ENCODE peak calls at places on chromosomes 5 and 9, in five cellular contexts. D is endothelial cell of umbilical vein, R is stomach, Z is tibial nerve, E is ovary. O is an unnamed sample.

GRCh38 chr5:54718647-54719046 is 201.1 kb downstream of the SNX18 start:
- DNase-seq in D (no peak), R (peak), Z (peak), E (no peak), O (no peak)

GRCh38 chr5:102388235-102388634 is 92.2 kb upstream of the SLCO4C1 start:
- DNase-seq in R (no peak), D (no peak), Z (no peak), E (no peak), O (no peak)

GRCh38 chr5:159031513-159031912 is 68.2 kb downstream of the EBF1 start:
- DNase-seq in D (no peak), E (no peak), R (no peak), Z (no peak), O (no peak)

GRCh38 chr9:89889865-89890264 is 285.1 kb downstream of the GADD45G start:
- DNase-seq in E (no peak), D (no peak), Z (no peak), R (no peak), O (no peak)

GRCh38 chr5:137667341-137667740 is 68.5 kb downstream of the KLHL3 start:
- DNase-seq in E (no peak), R (no peak), Z (no peak), D (no peak), O (no peak)

GRCh38 chr5:176537608-176538504 is 654 bp upstream of the RNF44 start:
- DNase-seq in E (peak), D (peak), Z (peak), R (peak), O (peak)

GRCh38 chr5:68396722-68397121 is 181.2 kb downstream of the PIK3R1 start:
- DNase-seq in R (peak), Z (no peak), D (no peak), E (no peak), O (no peak)

GRCh38 chr5:79074641-79075040 is 5.1 kb downstream of the BHMT2 start:
- DNase-seq in D (no peak), Z (no peak), E (no peak), R (no peak), O (peak)

GRCh38 chr5:84239509-84239908 is 145.2 kb downstream of the EDIL3 start:
- DNase-seq in R (no peak), Z (no peak), D (no peak), E (no peak), O (no peak)

GRCh38 chr9:12891588-12891987 is 116.8 kb downstream of the LURAP1L start:
- DNase-seq in Z (no peak), R (no peak), D (no peak), E (no peak), O (no peak)

GRCh38 chr9:85248514-85249312 is 493.0 kb downstream of the AGTPBP1 start:
- DNase-seq in R (no peak), E (no peak), Z (no peak), D (no peak), O (no peak)

GRCh38 chr9:106619211-106619610 is 243.8 kb upstream of the ZNF462 start:
- DNase-seq in Z (no peak), D (no peak), R (no peak), E (no peak), O (no peak)

GRCh38 chr5:128060644-128061388 is 22.8 kb upstream of the SLC12A2 start:
- DNase-seq in R (no peak), Z (no peak), D (no peak), E (no peak), O (no peak)

GRCh38 chr5:176352116-176352878 is 9.3 kb downstream of the KIAA1191 start:
- DNase-seq in Z (no peak), E (no peak), R (no peak), D (no peak), O (no peak)

GRCh38 chr9:96218821-96219614 is 83.0 kb downstream of the HSD17B3 start:
- DNase-seq in Z (no peak), E (peak), R (no peak), D (no peak), O (no peak)

GRCh38 chr5:133718457-133718856 is 106.1 kb upstream of the FSTL4 start:
- DNase-seq in E (no peak), R (no peak), Z (no peak), D (no peak), O (no peak)

GRCh38 chr9:82101475-82101874 is 112.9 kb downstream of the SPATA31D1 start:
- DNase-seq in R (no peak), D (no peak), E (no peak), Z (no peak), O (peak)

GRCh38 chr5:113176734-113177133 is 200.1 kb downstream of the DCP2 start:
- DNase-seq in R (no peak), E (no peak), D (no peak), Z (no peak), O (no peak)

GRCh38 chr5:149455889-149456409 is 76.9 kb upstream of the IL17B start:
- DNase-seq in D (no peak), E (peak), Z (no peak), R (no peak), O (no peak)

GRCh38 chr5:61283480-61283879 is 48.6 kb upstream of the ZSWIM6 start:
- DNase-seq in E (no peak), D (no peak), R (no peak), Z (no peak), O (no peak)

GRCh38 chr5:54171645-54172384 is 138.6 kb downstream of the ARL15 start:
- DNase-seq in Z (no peak), R (peak), E (no peak), D (peak), O (peak)

GRCh38 chr5:97115932-97116331 is 26.5 kb downstream of the LIX1 start:
- DNase-seq in E (no peak), R (no peak), D (no peak), Z (no peak), O (no peak)

GRCh38 chr5:170751631-170752030 is 31.9 kb upstream of the GABRP start:
- DNase-seq in D (no peak), R (no peak), Z (no peak), E (no peak), O (no peak)

GRCh38 chr9:127975376-127976315 is 5.1 kb downstream of the EEIG1 start:
- DNase-seq in D (no peak), R (no peak), Z (no peak), E (no peak), O (no peak)

GRCh38 chr9:99948896-99949295 is 42.4 kb downstream of the STX17 start:
- DNase-seq in Z (no peak), R (peak), E (no peak), D (peak), O (no peak)

GRCh38 chr5:852431-853401 is 1.9 kb upstream of the ZDHHC11 start:
- DNase-seq in E (no peak), R (no peak), D (no peak), Z (no peak), O (no peak)

GRCh38 chr5:141560141-141560540 is 58.7 kb downstream of the DIAPH1 start:
- DNase-seq in D (peak), E (no peak), Z (no peak), R (no peak), O (no peak)

GRCh38 chr9:132094314-132094791 is 14.7 kb upstream of the MED27 start:
- DNase-seq in E (no peak), R (no peak), Z (no peak), D (no peak), O (no peak)

GRCh38 chr5:109885205-109885604 is 195.5 kb downstream of the MAN2A1 start:
- DNase-seq in Z (no peak), E (no peak), R (no peak), D (no peak), O (no peak)

GRCh38 chr5:61912559-61912958 is 393.4 kb upstream of the KIF2A start:
- DNase-seq in Z (no peak), E (no peak), R (no peak), D (no peak), O (no peak)

GRCh38 chr9:69193685-69194032 is 19.6 kb downstream of the TJP2 start:
- DNase-seq in D (peak), R (no peak), E (no peak), Z (no peak), O (no peak)

GRCh38 chr5:54785729-54786548 is 199.5 kb downstream of the ESM1 start:
- DNase-seq in E (no peak), D (peak), Z (peak), R (no peak), O (no peak)

GRCh38 chr5:51382759-51383493 is at the start of gene ISL1:
- DNase-seq in R (peak), Z (peak), E (no peak), D (peak), O (no peak)
- TF ChIP-seq CTCF in R (no peak), Z (no peak), E (no peak), D (no peak), O (no peak)

DNA sequence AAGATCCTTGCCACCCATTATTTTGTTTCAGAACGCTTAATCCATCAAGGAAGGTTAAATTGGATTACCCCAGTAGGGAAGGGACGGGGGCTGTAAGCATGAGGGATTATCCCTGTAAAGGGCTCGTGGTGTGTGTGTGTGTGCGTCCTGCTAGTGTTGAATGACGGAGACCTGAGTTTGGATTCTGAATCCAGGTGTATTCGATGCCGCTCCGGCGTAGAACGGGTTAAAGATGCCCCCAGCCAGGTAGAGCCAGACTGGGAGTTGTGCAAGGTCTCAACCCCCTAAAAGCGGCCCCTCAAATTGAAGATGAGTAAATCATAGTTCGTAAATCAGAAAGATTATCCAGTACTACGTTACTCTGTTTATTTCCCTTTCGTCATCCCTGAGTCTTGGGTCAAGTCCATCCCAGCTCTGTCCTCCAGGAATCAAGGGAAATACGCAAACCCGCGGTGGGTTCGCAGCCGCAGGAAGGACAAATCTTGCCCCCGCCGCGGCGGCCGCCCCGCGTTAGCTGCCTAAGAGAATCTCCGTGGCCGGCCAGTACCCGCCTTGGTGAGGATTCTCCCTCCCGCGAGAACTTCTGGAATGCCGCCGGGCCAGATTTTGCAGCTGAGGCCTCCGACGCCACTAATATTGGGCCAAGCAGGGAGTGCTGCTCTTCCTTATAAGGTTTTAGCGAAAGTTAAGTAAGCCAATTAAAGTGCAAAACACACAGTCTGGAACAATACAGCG is 586 bp upstream of the MTAP start:
- DNase-seq in R (peak), D (peak), Z (peak), E (peak), O (no peak)
- TF ChIP-seq POLR2A in R (no peak), D (no peak), Z (no peak), E (no peak), O (no peak)

GRCh38 chr5:35919191-35919590 is 19.2 kb downstream of the CAPSL start:
- DNase-seq in D (no peak), E (no peak), R (no peak), Z (peak), O (no peak)

GRCh38 chr5:35924122-35924949 is 14.1 kb downstream of the CAPSL start:
- DNase-seq in Z (no peak), E (no peak), D (no peak), R (no peak), O (no peak)

GRCh38 chr5:35920890-35921289 is 17.5 kb downstream of the CAPSL start:
- DNase-seq in Z (no peak), R (no peak), E (no peak), D (no peak), O (no peak)

GRCh38 chr5:35922468-35922867 is 16.0 kb downstream of the CAPSL start:
- DNase-seq in R (no peak), Z (no peak), D (no peak), E (no peak), O (no peak)

GRCh38 chr5:35921930-35922329 is 16.5 kb downstream of the CAPSL start:
- DNase-seq in E (no peak), Z (no peak), R (no peak), D (no peak), O (no peak)
- TF ChIP-seq CTCF in E (no peak), Z (no peak), R (no peak), D (no peak), O (no peak)

GRCh38 chr9:134185536-134186011 is 21.2 kb upstream of the RNU6ATAC start:
- DNase-seq in R (no peak), D (no peak), E (peak), Z (no peak), O (peak)
- TF ChIP-seq POLR2A in R (no peak), D (no peak), E (no peak), Z (no peak), O (no peak)

DNA sequence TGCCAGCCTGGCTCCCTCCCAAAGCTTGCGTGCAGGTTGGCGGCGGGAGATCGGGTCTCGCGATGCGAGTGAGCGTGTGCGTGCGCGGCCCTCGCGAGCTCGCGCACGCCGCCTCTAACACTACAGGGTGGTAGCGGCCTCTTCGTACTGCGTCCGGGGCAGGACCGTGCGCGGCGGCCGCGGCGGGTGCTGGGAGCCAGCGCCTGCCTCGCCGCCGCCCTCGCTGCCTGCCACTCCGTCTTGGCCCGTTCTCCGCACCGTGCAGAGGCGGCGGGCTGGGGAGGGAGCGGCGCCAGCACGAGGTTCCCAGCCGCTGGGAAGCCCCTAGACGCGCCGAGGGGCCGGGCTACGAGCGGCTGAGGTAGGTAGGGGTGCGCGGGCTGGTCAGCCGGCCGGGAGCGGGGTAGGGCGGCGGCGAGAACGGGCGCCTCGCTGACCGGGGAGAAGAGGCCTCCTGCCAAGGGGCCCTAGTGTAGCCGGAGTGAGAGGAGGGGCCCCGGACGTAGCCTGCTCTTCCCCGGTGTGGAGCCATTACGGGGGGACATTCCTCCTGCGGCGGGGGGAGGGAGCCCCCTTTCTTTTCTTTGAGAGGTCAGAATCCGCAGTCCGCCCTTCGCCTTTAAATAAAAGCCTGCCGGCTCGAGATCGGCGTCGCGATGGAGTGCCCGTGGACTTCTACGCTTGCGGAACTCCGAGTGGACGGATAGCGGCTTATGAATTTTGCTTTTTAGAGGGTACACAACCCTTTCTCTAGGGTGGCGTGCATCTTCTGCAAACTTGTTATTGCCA is at the start of gene C5orf24:
- DNase-seq in Z (peak), R (peak), E (peak), D (peak), O (peak)
- TF ChIP-seq CTCF in Z (peak), R (no peak), E (no peak), D (no peak), O (no peak)

GRCh38 chr9:114914139-114914538 is 16.3 kb downstream of the TNFSF8 start:
- DNase-seq in E (no peak), Z (no peak), R (no peak), D (no peak), O (peak)
- TF ChIP-seq POLR2A in E (no peak), Z (no peak), R (no peak), D (no peak), O (no peak)

O was measured in NB4.